ENCODE peak calls at places on chromosome 22, in six cellular contexts. R, E, Y, J, U and X are unnamed samples.

GRCh38 chr22:20155330-20156041 is 4.6 kb upstream of the CCDC188 start:
- DNase-seq in R (peak), E (peak), Y (no peak), J (peak), U (no peak), X (peak)

GRCh38 chr22:35995772-35996171 is 32.9 kb downstream of the RBFOX2 start:
- DNase-seq in R (peak), E (no peak), Y (peak), J (peak), U (no peak), X (no peak)

GRCh38 chr22:27447316-27447715 is 354.2 kb downstream of the MN1 start:
- DNase-seq in R (no peak), E (no peak), Y (no peak), J (no peak), U (no peak), X (no peak)

GRCh38 chr22:45572444-45572843 is 69.8 kb downstream of the FBLN1 start:
- DNase-seq in R (peak), E (no peak), Y (no peak), J (no peak), U (no peak), X (no peak)

GRCh38 chr22:50600967-50601668 is 525 bp downstream of the MAPK8IP2 start:
- DNase-seq in R (no peak), E (no peak), Y (no peak), J (peak), U (no peak), X (no peak)

GRCh38 chr22:37854946-37855345 is 5.7 kb downstream of the EIF3L start:
- DNase-seq in R (no peak), E (no peak), Y (no peak), J (no peak), U (no peak), X (no peak)

GRCh38 chr22:37599161-37599560 is 9.5 kb upstream of the GGA1 start:
- DNase-seq in R (no peak), E (no peak), Y (no peak), J (no peak), U (no peak), X (no peak)

GRCh38 chr22:38843716-38844660 is at the start of gene NPTXR:
- DNase-seq in R (no peak), E (peak), Y (no peak), J (peak), U (no peak), X (peak)

GRCh38 chr22:46050916-46051614 is 74.1 kb upstream of the WNT7B start:
- DNase-seq in R (no peak), E (no peak), Y (no peak), J (no peak), U (no peak), X (no peak)

GRCh38 chr22:28381427-28382167 is 298.0 kb downstream of the TTC28 start:
- DNase-seq in R (peak), E (no peak), Y (peak), J (no peak), U (no peak), X (no peak)

GRCh38 chr22:36741204-36741793 is 34.6 kb downstream of the IFT27 start:
- DNase-seq in R (peak), E (no peak), Y (no peak), J (peak), U (peak), X (no peak)

GRCh38 chr22:28027453-28028448 is 108.7 kb upstream of the PITPNB start:
- DNase-seq in R (no peak), E (no peak), Y (no peak), J (no peak), U (no peak), X (no peak)

GRCh38 chr22:22884888-22885840 is 2.5 kb upstream of the IGLL5 start:
- DNase-seq in R (no peak), E (no peak), Y (no peak), J (no peak), U (no peak), X (no peak)

GRCh38 chr22:33130473-33130872 is 72.3 kb upstream of the SYN3 start:
- DNase-seq in R (no peak), E (no peak), Y (no peak), J (no peak), U (no peak), X (no peak)

GRCh38 chr22:31243339-31244043 is 31.4 kb downstream of the LIMK2 start:
- DNase-seq in R (no peak), E (no peak), Y (no peak), J (no peak), U (no peak), X (no peak)

GRCh38 chr22:37430941-37431340 is 3.7 kb upstream of the ELFN2 start:
- DNase-seq in R (no peak), E (no peak), Y (no peak), J (no peak), U (no peak), X (no peak)

GRCh38 chr22:19121631-19122142 is 525 bp downstream of the DGCR2 start:
- DNase-seq in R (no peak), E (no peak), Y (no peak), J (peak), U (no peak), X (peak)

GRCh38 chr22:46061431-46062231 is 84.7 kb upstream of the WNT7B start:
- DNase-seq in R (peak), E (peak), Y (no peak), J (no peak), U (no peak), X (peak)

GRCh38 chr22:37848587-37849088 is 581 bp upstream of the EIF3L start:
- DNase-seq in R (peak), E (no peak), Y (no peak), J (no peak), U (no peak), X (no peak)

GRCh38 chr22:20509344-20510047 is 2.1 kb downstream of the MED15 start:
- DNase-seq in R (peak), E (no peak), Y (no peak), J (no peak), U (no peak), X (peak)

GRCh38 chr22:43441751-43442150 is 29.9 kb downstream of the MPPED1 start:
- DNase-seq in R (no peak), E (peak), Y (no peak), J (no peak), U (no peak), X (no peak)

GRCh38 chr22:48331691-48332220 is 1495.9 kb downstream of the BRD1 start:
- DNase-seq in R (no peak), E (no peak), Y (no peak), J (no peak), U (no peak), X (no peak)

GRCh38 chr22:37410174-37411055 is 16.9 kb downstream of the ELFN2 start:
- DNase-seq in R (no peak), E (no peak), Y (no peak), J (no peak), U (no peak), X (no peak)

GRCh38 chr22:28899199-28899853 is 16.0 kb downstream of the ZNRF3 start:
- DNase-seq in R (no peak), E (no peak), Y (no peak), J (no peak), U (no peak), X (no peak)

GRCh38 chr22:47561766-47562165 is 799.3 kb downstream of the TBC1D22A start:
- DNase-seq in R (no peak), E (no peak), Y (no peak), J (no peak), U (no peak), X (no peak)

GRCh38 chr22:21928048-21928447 is 24.6 kb downstream of the PPM1F start:
- DNase-seq in R (no peak), E (no peak), Y (no peak), J (no peak), U (no peak), X (no peak)

GRCh38 chr22:50171965-50172421 is 1.5 kb downstream of the PANX2 start:
- DNase-seq in R (no peak), E (no peak), Y (no peak), J (no peak), U (no peak), X (no peak)

GRCh38 chr22:35631597-35631996 is 14.5 kb upstream of the MB start:
- DNase-seq in R (peak), E (no peak), Y (no peak), J (peak), U (no peak), X (no peak)

GRCh38 chr22:29315286-29316195 is at the start of gene RASL10A:
- DNase-seq in R (no peak), E (no peak), Y (no peak), J (peak), U (no peak), X (no peak)

GRCh38 chr22:50454556-50455075 is 20.2 kb downstream of the SBF1 start:
- DNase-seq in R (no peak), E (no peak), Y (no peak), J (no peak), U (no peak), X (no peak)

GRCh38 chr22:26663374-26663923 is 6.1 kb downstream of the MIAT start:
- DNase-seq in R (no peak), E (no peak), Y (no peak), J (no peak), U (no peak), X (no peak)

GRCh38 chr22:24027991-24028390 is 16.9 kb downstream of the CABIN1 start:
- DNase-seq in R (no peak), E (no peak), Y (no peak), J (no peak), U (no peak), X (no peak)

GRCh38 chr22:27480487-27480886 is 321.1 kb downstream of the MN1 start:
- DNase-seq in R (no peak), E (peak), Y (no peak), J (no peak), U (no peak), X (peak)